ENCODE peak calls at places on chromosomes 13 and 19, in five cellular contexts. B, C, S, U and G are unnamed samples.

GRCh38 chr13:48891586-48891985 is 84.1 kb upstream of the FNDC3A start:
- DNase-seq in C (no peak), U (no peak), S (no peak), B (peak), G (no peak)

GRCh38 chr19:50432221-50432626 is 468 bp upstream of the MYBPC2 start:
- DNase-seq in C (no peak), U (no peak), B (no peak), S (no peak), G (no peak)

GRCh38 chr13:77042566-77043177 is 15.7 kb upstream of the FBXL3 start:
- DNase-seq in S (no peak), B (no peak), U (peak), C (no peak), G (no peak)

GRCh38 chr19:56689198-56689597 is 17.6 kb upstream of the ZNF835 start:
- DNase-seq in U (no peak), C (no peak), S (no peak), B (no peak), G (no peak)

GRCh38 chr19:18408053-18408476 is 10.6 kb upstream of the LRRC25 start:
- DNase-seq in S (peak), B (no peak), C (no peak), U (peak), G (peak)

GRCh38 chr19:19490247-19490968 is 24.9 kb downstream of the TSSK6 start:
- DNase-seq in S (peak), C (peak), U (peak), B (peak), G (peak)

GRCh38 chr19:30689474-30689873 is 317.3 kb downstream of the ZNF536 start:
- DNase-seq in S (no peak), U (no peak), B (no peak), C (no peak), G (peak)

GRCh38 chr19:57171551-57172081 is 4.3 kb upstream of the DUXA start:
- DNase-seq in B (peak), C (peak), S (no peak), U (no peak), G (peak)

GRCh38 chr19:55384576-55385235 is 614 bp upstream of the TMEM238 start:
- DNase-seq in U (peak), C (no peak), B (peak), S (peak), G (peak)

GRCh38 chr19:17328517-17329060 is 6.1 kb downstream of the ANO8 start:
- DNase-seq in S (no peak), U (no peak), C (no peak), B (no peak), G (no peak)

GRCh38 chr13:33610471-33611015 is 207.4 kb upstream of the RFC3 start:
- DNase-seq in U (no peak), C (peak), S (peak), B (no peak), G (no peak)

GRCh38 chr19:2962018-2962670 is 15.2 kb upstream of the TLE6 start:
- DNase-seq in C (peak), U (peak), B (peak), S (peak), G (peak)

GRCh38 chr19:40335101-40335500 is 13.1 kb downstream of the C19orf47 start:
- DNase-seq in C (no peak), S (no peak), B (no peak), U (no peak), G (no peak)

GRCh38 chr19:54388001-54388802 is 23.5 kb upstream of the LAIR1 start:
- DNase-seq in C (no peak), B (no peak), S (no peak), U (peak), G (no peak)

GRCh38 chr13:74129500-74130144 is 4.6 kb downstream of the KLF12 start:
- DNase-seq in B (peak), C (no peak), U (no peak), S (no peak), G (no peak)

GRCh38 chr13:24683833-24684599 is 3.8 kb downstream of the ATP12A start:
- DNase-seq in S (no peak), C (peak), U (peak), B (peak), G (peak)

GRCh38 chr19:46975918-46976782 is 43.5 kb upstream of the NPAS1 start:
- DNase-seq in U (no peak), C (peak), S (no peak), B (peak), G (peak)